ENCODE peak calls at places on chromosomes 5 and 9, in nine cellular contexts. One of them, this sample, is unnamed.

GRCh38 chr5:35862126-35862525 is 5.4 kb downstream of the IL7R start:
- DNase-seq in Caco-2: no peak
- DNase-seq in transverse colon: no peak
- DNase-seq in adrenal gland: no peak
- DNase-seq in brain microvascular endothelial cell: no peak
- DNase-seq in tibial artery: no peak
- DNase-seq in lower lobe of right lung: no peak
- DNase-seq in astrocyte: no peak
- DNase-seq in CD8-positive, alpha-beta T cell: no peak
- DNase-seq in this sample: no peak

GRCh38 chr5:154071799-154072781 is 33.3 kb downstream of the MFAP3 start:
- DNase-seq in adrenal gland: peak; percentile 77
- DNase-seq in tibial artery: peak; percentile 84
- DNase-seq in transverse colon: peak; percentile 87
- DNase-seq in brain microvascular endothelial cell: peak; percentile 53
- DNase-seq in astrocyte: peak; percentile 10
- DNase-seq in CD8-positive, alpha-beta T cell: peak; percentile 90
- DNase-seq in Caco-2: peak; percentile 82
- DNase-seq in lower lobe of right lung: peak; percentile 85
- DNase-seq in this sample: peak; percentile 94

GRCh38 chr9:104863180-104863883 is 64.6 kb downstream of the ABCA1 start:
- DNase-seq in astrocyte: peak; percentile 83
- DNase-seq in CD8-positive, alpha-beta T cell: peak; percentile 52
- DNase-seq in brain microvascular endothelial cell: peak; percentile 79
- DNase-seq in adrenal gland: peak; percentile 65
- DNase-seq in Caco-2: peak; percentile 69
- DNase-seq in transverse colon: peak; percentile 32
- DNase-seq in tibial artery: peak; percentile 34
- DNase-seq in lower lobe of right lung: no peak
- DNase-seq in this sample: peak; percentile 69

GRCh38 chr5:150075233-150075632 is 11.1 kb downstream of the CSF1R start:
- DNase-seq in astrocyte: no peak
- DNase-seq in CD8-positive, alpha-beta T cell: no peak
- DNase-seq in tibial artery: no peak
- DNase-seq in lower lobe of right lung: no peak
- DNase-seq in adrenal gland: no peak
- DNase-seq in Caco-2: no peak
- DNase-seq in brain microvascular endothelial cell: no peak
- DNase-seq in transverse colon: no peak
- DNase-seq in this sample: no peak

GRCh38 chr5:1325870-1326546 is 18.9 kb downstream of the CLPTM1L start:
- DNase-seq in Caco-2: no peak
- DNase-seq in astrocyte: no peak
- DNase-seq in CD8-positive, alpha-beta T cell: no peak
- DNase-seq in adrenal gland: no peak
- DNase-seq in lower lobe of right lung: no peak
- DNase-seq in tibial artery: peak; percentile 16
- DNase-seq in brain microvascular endothelial cell: no peak
- DNase-seq in transverse colon: no peak
- DNase-seq in this sample: peak; percentile 44

GRCh38 chr9:128127990-128128835 is 684 bp upstream of the PTGES2 start:
- DNase-seq in astrocyte: peak; percentile 86
- DNase-seq in tibial artery: peak; percentile 71
- DNase-seq in CD8-positive, alpha-beta T cell: peak; percentile 93
- DNase-seq in transverse colon: peak; percentile 85
- DNase-seq in Caco-2: peak; percentile 89
- DNase-seq in brain microvascular endothelial cell: peak; percentile 83
- DNase-seq in adrenal gland: peak; percentile 83
- DNase-seq in lower lobe of right lung: peak; percentile 86
- DNase-seq in this sample: peak; percentile 93

GRCh38 chr9:129208191-129209091 is 30.4 kb upstream of the IER5L start:
- DNase-seq in Caco-2: no peak
- DNase-seq in brain microvascular endothelial cell: no peak
- DNase-seq in lower lobe of right lung: no peak
- DNase-seq in CD8-positive, alpha-beta T cell: peak; percentile 77
- DNase-seq in astrocyte: no peak
- DNase-seq in tibial artery: no peak
- DNase-seq in transverse colon: no peak
- DNase-seq in adrenal gland: no peak
- DNase-seq in this sample: peak; percentile 44

GRCh38 chr5:158714049-158714448 is 385.7 kb downstream of the EBF1 start:
- DNase-seq in CD8-positive, alpha-beta T cell: no peak
- DNase-seq in brain microvascular endothelial cell: no peak
- DNase-seq in transverse colon: no peak
- DNase-seq in Caco-2: no peak
- DNase-seq in lower lobe of right lung: no peak
- DNase-seq in adrenal gland: no peak
- DNase-seq in astrocyte: no peak
- DNase-seq in tibial artery: no peak
- DNase-seq in this sample: no peak

GRCh38 chr5:169805527-169805934 is 168.5 kb downstream of the DOCK2 start:
- DNase-seq in transverse colon: no peak
- DNase-seq in tibial artery: no peak
- DNase-seq in lower lobe of right lung: no peak
- DNase-seq in brain microvascular endothelial cell: no peak
- DNase-seq in adrenal gland: no peak
- DNase-seq in CD8-positive, alpha-beta T cell: no peak
- DNase-seq in Caco-2: no peak
- DNase-seq in astrocyte: peak; percentile 72
- DNase-seq in this sample: no peak

GRCh38 chr5:177369050-177369912 is 11.6 kb downstream of the RGS14 start:
- DNase-seq in adrenal gland: no peak
- DNase-seq in transverse colon: no peak
- DNase-seq in CD8-positive, alpha-beta T cell: no peak
- DNase-seq in tibial artery: no peak
- DNase-seq in lower lobe of right lung: no peak
- DNase-seq in astrocyte: no peak
- DNase-seq in brain microvascular endothelial cell: no peak
- DNase-seq in Caco-2: peak; percentile 69
- DNase-seq in this sample: no peak

GRCh38 chr9:99822096-99822595 is 461 bp downstream of the NR4A3 start:
- DNase-seq in adrenal gland: no peak
- DNase-seq in Caco-2: no peak
- DNase-seq in tibial artery: peak; percentile 28
- DNase-seq in transverse colon: peak; percentile 52
- DNase-seq in astrocyte: no peak
- DNase-seq in lower lobe of right lung: no peak
- DNase-seq in CD8-positive, alpha-beta T cell: no peak
- DNase-seq in brain microvascular endothelial cell: no peak
- DNase-seq in this sample: no peak

DNA sequence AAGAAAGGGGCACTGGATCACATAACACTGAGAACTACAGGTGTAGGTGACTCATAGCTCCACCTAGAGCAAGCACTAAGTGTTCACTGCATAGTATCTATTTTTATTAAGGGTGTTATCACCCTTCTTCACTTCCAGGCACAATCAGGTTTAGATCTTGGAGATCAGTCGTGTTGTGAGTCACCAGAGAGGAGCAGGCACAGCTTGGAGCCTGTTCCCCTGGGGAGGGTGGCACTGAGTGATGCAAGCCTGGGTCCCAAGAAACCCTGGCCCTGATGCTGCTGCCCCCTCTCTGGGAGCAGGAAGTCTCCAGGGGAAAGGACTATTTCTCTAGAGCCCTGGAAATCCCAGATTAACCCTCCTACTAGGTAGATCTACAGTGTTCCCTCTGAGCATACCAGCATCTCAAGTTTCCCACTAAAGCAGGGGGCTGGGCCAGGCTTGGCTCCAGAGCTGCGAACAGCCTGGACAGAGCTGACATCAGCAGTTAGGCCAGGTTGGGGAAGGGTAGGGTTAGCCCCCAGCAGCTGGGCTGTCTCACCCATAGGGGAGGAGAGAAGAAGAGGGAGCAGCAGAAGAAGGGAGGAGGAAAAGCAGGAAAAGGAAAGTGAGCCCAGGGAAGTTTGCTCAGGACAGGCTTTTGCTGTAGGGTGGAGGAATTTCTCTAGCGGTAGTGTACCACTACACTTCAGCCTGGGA is 28.1 kb upstream of the SPINK4 start:
- DNase-seq in astrocyte: no peak
- DNase-seq in Caco-2: no peak
- DNase-seq in adrenal gland: no peak
- DNase-seq in lower lobe of right lung: no peak
- DNase-seq in transverse colon: peak; percentile 62
- DNase-seq in CD8-positive, alpha-beta T cell: no peak
- DNase-seq in tibial artery: no peak
- DNase-seq in brain microvascular endothelial cell: peak; percentile 18
- DNase-seq in this sample: peak; percentile 71
- TF ChIP-seq CTCF in astrocyte: no peak
- TF ChIP-seq CTCF in Caco-2: peak; percentile 14
- TF ChIP-seq CTCF in adrenal gland: no peak
- TF ChIP-seq CTCF in lower lobe of right lung: no peak
- TF ChIP-seq CTCF in transverse colon: no peak
- TF ChIP-seq CTCF in CD8-positive, alpha-beta T cell: no peak
- TF ChIP-seq CTCF in tibial artery: no peak
- TF ChIP-seq CTCF in brain microvascular endothelial cell: no peak
- TF ChIP-seq CTCF in this sample: peak; percentile 27

GRCh38 chr9:136024696-136025316 is 63.6 kb upstream of the UBAC1 start:
- DNase-seq in lower lobe of right lung: no peak
- DNase-seq in Caco-2: no peak
- DNase-seq in brain microvascular endothelial cell: no peak
- DNase-seq in adrenal gland: peak; percentile 40
- DNase-seq in transverse colon: no peak
- DNase-seq in astrocyte: no peak
- DNase-seq in tibial artery: peak; percentile 17
- DNase-seq in CD8-positive, alpha-beta T cell: no peak
- DNase-seq in this sample: no peak
- H3K27me3 ChIP-seq in lower lobe of right lung: no peaks in the 10 kb centered on the region
- H3K27me3 ChIP-seq in Caco-2: no peaks in the 10 kb centered on the region
- H3K27me3 ChIP-seq in brain microvascular endothelial cell: no peaks in the 10 kb centered on the region
- H3K27me3 ChIP-seq in adrenal gland: no peaks in the 10 kb centered on the region
- H3K27me3 ChIP-seq in transverse colon: no peaks in the 10 kb centered on the region
- H3K27me3 ChIP-seq in astrocyte: no peaks in the 10 kb centered on the region
- H3K27me3 ChIP-seq in tibial artery: no peaks in the 10 kb centered on the region
- H3K27me3 ChIP-seq in CD8-positive, alpha-beta T cell: no peaks in the 10 kb centered on the region
- H3K27me3 ChIP-seq in this sample: no peaks in the 10 kb centered on the region

GRCh38 chr5:168364151-168364661 is 72.8 kb downstream of the WWC1 start:
- DNase-seq in CD8-positive, alpha-beta T cell: no peak
- DNase-seq in adrenal gland: no peak
- DNase-seq in Caco-2: no peak
- DNase-seq in brain microvascular endothelial cell: peak; percentile 7
- DNase-seq in transverse colon: no peak
- DNase-seq in astrocyte: peak; percentile 85
- DNase-seq in lower lobe of right lung: no peak
- DNase-seq in tibial artery: no peak
- DNase-seq in this sample: no peak

GRCh38 chr5:168368854-168369253 is 77.4 kb downstream of the WWC1 start:
- DNase-seq in transverse colon: no peak
- DNase-seq in CD8-positive, alpha-beta T cell: no peak
- DNase-seq in astrocyte: no peak
- DNase-seq in brain microvascular endothelial cell: no peak
- DNase-seq in adrenal gland: no peak
- DNase-seq in tibial artery: no peak
- DNase-seq in lower lobe of right lung: no peak
- DNase-seq in Caco-2: no peak
- DNase-seq in this sample: no peak

GRCh38 chr5:168366124-168366523 is 74.7 kb downstream of the WWC1 start:
- DNase-seq in tibial artery: no peak
- DNase-seq in Caco-2: no peak
- DNase-seq in adrenal gland: no peak
- DNase-seq in CD8-positive, alpha-beta T cell: no peak
- DNase-seq in astrocyte: peak; percentile 85
- DNase-seq in transverse colon: no peak
- DNase-seq in lower lobe of right lung: no peak
- DNase-seq in brain microvascular endothelial cell: peak; percentile 54
- DNase-seq in this sample: no peak

GRCh38 chr5:168364738-168365550 is 73.5 kb downstream of the WWC1 start:
- DNase-seq in lower lobe of right lung: peak; percentile 79
- DNase-seq in transverse colon: no peak
- DNase-seq in tibial artery: no peak
- DNase-seq in CD8-positive, alpha-beta T cell: no peak
- DNase-seq in brain microvascular endothelial cell: no peak
- DNase-seq in adrenal gland: no peak
- DNase-seq in Caco-2: peak; percentile 86
- DNase-seq in astrocyte: peak; percentile 32
- DNase-seq in this sample: no peak

DNA sequence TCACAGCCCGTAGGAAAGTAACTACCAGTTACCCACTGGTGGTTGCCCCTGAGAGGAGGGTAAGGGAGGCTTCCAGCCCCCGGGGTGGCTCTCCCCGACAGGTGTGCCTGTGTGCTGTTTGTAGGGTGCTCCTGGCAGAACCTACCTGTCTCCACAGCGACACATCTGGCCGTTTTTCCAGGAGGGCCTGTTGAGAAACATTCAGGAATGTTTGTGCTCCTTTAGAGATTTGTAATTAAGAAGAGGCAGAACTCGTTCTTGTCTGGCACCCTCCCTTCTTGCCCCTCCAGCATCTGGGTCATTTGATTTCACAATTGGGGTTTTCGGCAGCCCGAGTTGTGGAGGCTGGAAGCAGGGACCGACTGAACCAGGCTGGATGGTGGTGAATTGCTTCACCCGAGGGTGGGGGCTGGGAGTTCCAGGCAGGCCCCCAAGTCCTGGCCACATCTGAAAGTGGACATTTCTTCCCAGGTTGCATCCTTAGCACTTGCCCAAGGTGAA is 74.2 kb downstream of the WWC1 start:
- DNase-seq in tibial artery: no peak
- DNase-seq in adrenal gland: no peak
- DNase-seq in lower lobe of right lung: peak; percentile 77
- DNase-seq in transverse colon: peak; percentile 69
- DNase-seq in Caco-2: peak; percentile 86
- DNase-seq in astrocyte: peak; percentile 8
- DNase-seq in brain microvascular endothelial cell: no peak
- DNase-seq in CD8-positive, alpha-beta T cell: no peak
- DNase-seq in this sample: peak; percentile 70
- TF ChIP-seq CTCF in tibial artery: no peak
- TF ChIP-seq CTCF in adrenal gland: no peak
- TF ChIP-seq CTCF in lower lobe of right lung: peak; percentile 27
- TF ChIP-seq CTCF in transverse colon: peak; percentile 36
- TF ChIP-seq CTCF in Caco-2: peak; percentile 84
- TF ChIP-seq CTCF in astrocyte: peak; percentile 24
- TF ChIP-seq CTCF in brain microvascular endothelial cell: peak; percentile 45
- TF ChIP-seq CTCF in CD8-positive, alpha-beta T cell: no peak
- TF ChIP-seq CTCF in this sample: peak; percentile 10

DNA sequence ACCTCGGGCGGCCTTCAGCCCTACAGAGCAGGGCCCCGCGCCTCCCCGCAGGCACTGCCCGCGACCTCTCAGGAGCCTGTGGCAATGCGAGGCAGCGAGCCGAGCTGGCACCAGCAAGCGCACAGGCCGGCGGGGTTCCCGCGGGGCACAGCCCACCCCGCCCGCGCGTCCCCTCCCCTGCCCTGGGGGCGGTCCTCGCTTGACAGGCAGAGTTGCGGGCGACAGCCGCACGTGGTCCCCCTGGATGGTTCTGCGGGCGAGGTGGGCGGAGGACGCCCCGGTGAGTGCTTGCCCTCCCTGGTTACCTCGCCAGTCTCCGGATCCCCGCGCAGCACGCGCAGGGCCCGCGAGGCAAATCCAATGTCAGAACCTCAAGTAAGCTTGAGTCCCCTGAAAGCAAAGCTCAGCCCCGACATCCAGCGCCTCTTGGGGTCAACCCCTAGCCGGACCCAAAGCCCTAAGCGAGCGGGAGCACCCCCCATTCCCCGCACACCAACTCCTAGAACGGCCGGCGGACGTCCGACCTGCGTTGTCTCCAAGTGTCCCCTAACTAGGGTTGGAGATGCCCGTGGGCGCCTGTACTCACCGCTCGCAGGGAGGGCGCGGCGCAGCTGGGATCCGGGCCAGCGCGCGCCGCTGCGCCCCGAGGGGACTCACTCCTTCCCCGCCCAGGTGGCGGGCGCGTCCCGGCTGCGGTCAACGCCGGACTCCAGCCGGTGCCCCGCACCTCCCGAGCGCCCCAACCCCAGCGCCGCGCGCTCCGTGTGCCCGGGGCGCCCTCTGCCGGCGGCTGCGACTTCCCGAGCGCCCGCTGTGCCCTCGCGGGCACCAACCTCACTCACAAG is at the start of gene DRD1:
- DNase-seq in transverse colon: peak; percentile 26
- DNase-seq in adrenal gland: peak; percentile 23
- DNase-seq in brain microvascular endothelial cell: no peak
- DNase-seq in tibial artery: no peak
- DNase-seq in lower lobe of right lung: peak; percentile 59
- DNase-seq in CD8-positive, alpha-beta T cell: peak; percentile 70
- DNase-seq in Caco-2: peak; percentile 31
- DNase-seq in astrocyte: peak; percentile 33
- DNase-seq in this sample: no peak
- H3K27me3 ChIP-seq in transverse colon: peaks cover 46% of the 10 kb centered on the region
- H3K27me3 ChIP-seq in adrenal gland: peaks cover 31% of the 10 kb centered on the region
- H3K27me3 ChIP-seq in brain microvascular endothelial cell: peaks cover 32% of the 10 kb centered on the region
- H3K27me3 ChIP-seq in tibial artery: no peaks in the 10 kb centered on the region
- H3K27me3 ChIP-seq in lower lobe of right lung: peaks cover 39% of the 10 kb centered on the region
- H3K27me3 ChIP-seq in CD8-positive, alpha-beta T cell: peaks cover 9% of the 10 kb centered on the region
- H3K27me3 ChIP-seq in Caco-2: no peaks in the 10 kb centered on the region
- H3K27me3 ChIP-seq in astrocyte: peaks cover 42% of the 10 kb centered on the region
- H3K27me3 ChIP-seq in this sample: no peaks in the 10 kb centered on the region

This sample was measured in Peyer's patch.